ENCODE peak calls at places on chromosomes 1 and 21, in five cellular contexts. R, P, D, W and J are unnamed samples.

GRCh38 chr1:116690809-116691323 is 23.3 kb upstream of the IGSF3 start:
- DNase-seq in W (no peak), P (no peak), R (no peak), D (peak; percentile 42), J (no peak)

GRCh38 chr1:230231739-230232075 is 164.7 kb downstream of the GALNT2 start:
- DNase-seq in R (no peak), D (no peak), W (no peak), P (no peak), J (no peak)

GRCh38 chr1:199684686-199685273 is 342.7 kb upstream of the NR5A2 start:
- DNase-seq in P (no peak), W (peak; percentile 74), R (peak; percentile 82), D (peak; percentile 46), J (no peak)

GRCh38 chr1:44730741-44731512 is at the start of gene RNU5D-1:
- DNase-seq in R (peak; percentile 94), W (peak; percentile 98), P (peak; percentile 93), D (peak; percentile 89), J (no peak)

GRCh38 chr1:8815582-8816285 is 1.7 kb downstream of the RERE start:
- DNase-seq in D (no peak), R (no peak), P (no peak), W (no peak), J (no peak)

GRCh38 chr1:11519629-11520031 is 40.7 kb downstream of the DISP3 start:
- DNase-seq in W (no peak), D (no peak), P (peak; percentile 9), R (no peak), J (no peak)

GRCh38 chr1:25513666-25514065 is 29.7 kb upstream of the LDLRAP1 start:
- DNase-seq in P (no peak), D (no peak), W (no peak), R (no peak), J (no peak)

GRCh38 chr21:44724926-44725325 is 13.6 kb upstream of the TSPEAR start:
- DNase-seq in P (no peak), D (no peak), R (no peak), W (no peak), J (no peak)

GRCh38 chr1:7621334-7622219 is 149.5 kb upstream of the VAMP3 start:
- DNase-seq in R (no peak), W (no peak), D (no peak), P (peak; percentile 19), J (no peak)

GRCh38 chr1:91546876-91547275 is 46.2 kb downstream of the CDC7 start:
- DNase-seq in D (peak; percentile 23), R (peak; percentile 39), W (no peak), P (no peak), J (peak; percentile 27)

GRCh38 chr1:10529772-10530171 is 55.0 kb downstream of the PEX14 start:
- DNase-seq in R (no peak), D (no peak), W (no peak), P (no peak), J (no peak)

GRCh38 chr1:187840557-187840956 is 1011.8 kb downstream of the PLA2G4A start:
- DNase-seq in D (no peak), W (no peak), P (no peak), R (no peak), J (no peak)

GRCh38 chr1:187838335-187839293 is 1009.9 kb downstream of the PLA2G4A start:
- DNase-seq in W (no peak), D (no peak), P (no peak), R (no peak), J (no peak)

GRCh38 chr1:187839873-187840272 is 1011.1 kb downstream of the PLA2G4A start:
- DNase-seq in W (no peak), P (no peak), D (no peak), R (no peak), J (no peak)

GRCh38 chr1:187844313-187844712 is 1015.6 kb downstream of the PLA2G4A start:
- DNase-seq in D (no peak), W (no peak), P (no peak), R (no peak), J (no peak)

DNA sequence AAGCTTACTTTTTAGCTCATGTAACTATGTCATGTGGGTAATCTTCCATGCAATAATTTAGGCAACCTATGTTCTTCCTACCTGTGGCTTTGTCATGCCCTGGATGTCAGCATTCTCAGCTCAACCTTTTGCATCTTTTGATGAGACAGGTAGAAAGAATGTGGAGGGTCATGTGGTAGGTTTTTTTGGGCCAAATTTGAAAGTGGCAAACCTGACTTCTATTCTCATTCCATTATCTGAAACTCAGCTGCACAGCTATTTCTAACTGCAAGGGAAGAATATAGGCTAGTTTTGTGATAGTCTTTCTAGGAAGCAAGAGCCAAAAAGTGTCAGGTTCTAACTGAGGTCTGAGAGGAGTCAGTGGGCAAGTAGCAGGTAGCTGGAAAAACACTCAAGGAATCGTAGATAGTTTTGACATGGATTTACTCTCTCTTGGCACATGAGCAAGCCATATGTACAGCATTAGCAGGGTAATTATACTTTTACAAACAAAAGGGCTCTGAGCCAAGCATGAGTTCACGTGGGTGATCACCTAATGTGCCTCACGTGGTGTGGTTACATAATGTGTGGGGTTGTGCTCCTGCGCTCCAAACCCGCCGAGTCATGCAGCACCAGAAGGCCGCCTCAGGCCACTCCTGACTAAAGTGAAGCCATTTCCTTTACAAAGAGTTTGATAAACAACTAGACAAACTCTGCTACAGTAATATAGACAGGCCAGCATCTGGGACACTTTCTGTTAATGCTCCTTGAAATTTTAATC is 1013.8 kb downstream of the PLA2G4A start:
- DNase-seq in D (no peak), P (no peak), R (peak; percentile 25), W (no peak), J (no peak)
- TF ChIP-seq MAX in D (no peak), P (no peak), R (no peak), W (no peak), J (no peak)

GRCh38 chr1:33575324-33575879 is 103.0 kb downstream of the ZSCAN20 start:
- DNase-seq in P (no peak), R (no peak), W (no peak), D (no peak), J (no peak)

GRCh38 chr1:33578557-33579448 is 106.4 kb downstream of the ZSCAN20 start:
- DNase-seq in R (no peak), D (no peak), P (no peak), W (no peak), J (no peak)

GRCh38 chr1:33572387-33572786 is 99.9 kb downstream of the ZSCAN20 start:
- DNase-seq in P (no peak), D (no peak), W (no peak), R (no peak), J (no peak)

GRCh38 chr1:33577663-33578062 is 105.2 kb downstream of the ZSCAN20 start:
- DNase-seq in D (no peak), P (no peak), R (no peak), W (no peak), J (no peak)

DNA sequence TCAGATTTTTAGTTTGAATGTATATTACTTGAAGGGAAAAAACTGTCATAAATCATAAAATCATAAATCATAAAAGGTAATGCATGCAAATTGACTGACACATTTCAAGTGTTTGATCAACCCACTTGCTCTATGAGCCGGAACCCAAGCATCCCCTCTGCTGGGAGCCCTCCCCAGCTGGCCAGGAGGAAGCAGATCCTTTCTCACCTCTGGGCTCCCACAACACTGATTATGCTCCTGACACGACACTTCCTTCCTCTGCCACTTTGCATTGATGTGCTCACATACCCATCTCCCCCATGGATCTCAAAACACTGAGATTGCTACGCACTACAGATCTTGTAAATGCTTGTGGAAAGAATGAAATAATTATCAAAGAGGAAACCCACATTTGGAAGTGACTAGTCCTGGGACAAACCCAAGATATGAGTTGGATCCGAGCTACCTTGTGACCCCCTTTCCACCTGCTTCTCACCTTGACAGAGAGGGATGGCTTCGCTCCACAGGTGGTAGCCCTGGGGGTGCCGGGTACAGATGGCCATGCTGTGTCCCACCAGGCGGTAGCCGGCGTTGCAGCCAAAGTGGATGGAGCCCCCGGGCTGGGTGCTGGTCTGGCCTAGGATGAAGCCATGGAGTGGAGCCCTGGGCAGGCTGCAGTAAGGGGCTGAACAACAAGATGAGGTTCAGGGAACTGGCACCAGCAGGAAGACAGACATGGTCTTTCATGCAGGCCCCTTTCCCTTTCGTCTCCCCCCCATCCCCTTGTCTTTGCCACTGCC is 104.6 kb downstream of the ZSCAN20 start:
- DNase-seq in P (peak; percentile 21), R (no peak), D (peak; percentile 12), W (no peak), J (no peak)
- TF ChIP-seq MAX in P (no peak), R (no peak), D (no peak), W (no peak), J (no peak)

GRCh38 chr1:163201906-163202305 is 810 bp downstream of the RGS5 start:
- DNase-seq in W (no peak), R (no peak), P (no peak), D (no peak), J (no peak)

GRCh38 chr1:163205513-163205912 is 2.8 kb upstream of the RGS5 start:
- DNase-seq in D (no peak), R (no peak), P (no peak), W (no peak), J (no peak)

GRCh38 chr1:163203561-163203960 is 845 bp upstream of the RGS5 start:
- DNase-seq in D (no peak), R (no peak), W (no peak), P (no peak), J (no peak)

GRCh38 chr1:163197022-163197421 is 5.7 kb downstream of the RGS5 start:
- DNase-seq in P (no peak), W (no peak), D (no peak), R (no peak), J (no peak)

GRCh38 chr1:163202833-163203451 is at the start of gene RGS5:
- DNase-seq in D (peak; percentile 73), W (no peak), P (peak; percentile 38), R (no peak), J (peak; percentile 61)
- TF ChIP-seq MAX in D (peak; percentile 30), W (no peak), P (no peak), R (no peak), J (no peak)

GRCh38 chr1:113675299-113675698 is 84.0 kb downstream of the PHTF1 start:
- DNase-seq in P (no peak), D (no peak), R (peak; percentile 7), W (no peak), J (no peak)

GRCh38 chr1:113674591-113674990 is 84.7 kb downstream of the PHTF1 start:
- DNase-seq in W (no peak), P (no peak), D (no peak), R (peak; percentile 51), J (no peak)

GRCh38 chr1:113678159-113678469 is 81.2 kb downstream of the PHTF1 start:
- DNase-seq in D (no peak), P (no peak), R (no peak), W (no peak), J (no peak)

GRCh38 chr1:113676524-113676923 is 82.8 kb downstream of the PHTF1 start:
- DNase-seq in R (no peak), W (no peak), P (no peak), D (no peak), J (no peak)

DNA sequence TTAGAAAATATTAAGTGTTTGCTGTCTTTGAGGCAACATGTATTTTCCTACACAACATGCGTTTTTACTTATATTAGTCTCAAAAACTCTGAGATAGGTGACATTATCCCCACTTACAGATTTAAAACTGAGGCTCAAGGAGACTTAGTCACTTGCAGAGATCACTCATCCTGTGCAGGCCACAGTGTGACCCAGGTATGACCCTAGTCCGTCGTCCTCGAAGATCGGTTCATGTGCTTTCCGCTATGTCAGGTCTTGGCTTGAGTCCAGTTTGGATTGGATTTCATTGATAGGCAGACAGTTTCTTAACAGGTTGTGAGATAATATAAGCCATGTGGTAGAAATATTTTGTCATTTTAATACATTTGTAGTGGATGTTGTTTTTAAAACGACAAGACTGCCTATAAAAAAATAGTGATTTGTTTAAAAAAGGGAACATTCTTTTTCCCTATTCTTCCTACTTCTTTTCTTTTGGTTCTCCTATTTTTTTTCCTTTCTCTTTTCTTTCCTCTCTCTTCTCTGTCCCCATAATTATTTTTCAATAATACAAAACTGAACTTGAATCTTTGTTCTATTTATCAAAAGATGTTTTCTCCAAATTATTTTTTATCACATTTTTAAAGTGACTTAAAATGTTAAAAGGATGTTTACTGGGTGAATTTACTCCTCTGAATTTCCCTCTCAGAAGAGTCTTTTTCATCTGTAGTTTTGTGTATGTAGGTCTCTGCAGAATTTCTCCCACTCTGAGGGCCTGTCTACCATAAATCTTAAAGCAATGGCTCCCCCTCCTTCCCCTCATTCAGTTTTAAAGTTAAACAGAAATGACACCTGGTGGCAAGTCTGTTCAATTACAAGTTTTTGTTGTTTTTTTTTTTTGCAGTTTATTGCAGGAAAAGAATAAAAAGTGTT is 81.8 kb downstream of the PHTF1 start:
- DNase-seq in D (peak; percentile 74), W (peak; percentile 44), P (no peak), R (peak; percentile 49), J (no peak)
- TF ChIP-seq MAX in D (peak; percentile 35), W (peak; percentile 15), P (no peak), R (peak; percentile 32), J (no peak)